ENCODE peak calls at places on chromosomes 6 and 20, in four cellular contexts. C, F, Q and R are unnamed samples.

GRCh38 chr6:10140121-10140520 is 274.8 kb downstream of the TFAP2A start:
- DNase-seq in C (no peak), F (no peak), Q (no peak), R (no peak)

GRCh38 chr6:17064975-17065374 is 36.9 kb upstream of the STMND1 start:
- DNase-seq in C (no peak), F (no peak), Q (no peak), R (no peak)

GRCh38 chr20:3716195-3716834 is 3.9 kb upstream of the SIGLEC1 start:
- DNase-seq in C (no peak), F (no peak), Q (no peak), R (peak; percentile 57)

GRCh38 chr6:6438286-6438685 is 117.8 kb upstream of the F13A1 start:
- DNase-seq in C (no peak), F (no peak), Q (no peak), R (no peak)

GRCh38 chr6:3081965-3082364 is 13.7 kb downstream of the RIPK1 start:
- DNase-seq in C (no peak), F (no peak), Q (no peak), R (no peak)

GRCh38 chr20:63942250-63943006 is 13.8 kb downstream of the UCKL1 start:
- DNase-seq in C (no peak), F (peak; percentile 67), Q (peak; percentile 50), R (peak; percentile 52)

GRCh38 chr6:89974776-89975175 is 80.5 kb downstream of the GJA10 start:
- DNase-seq in C (no peak), F (no peak), Q (no peak), R (no peak)

GRCh38 chr6:128519931-128520435 is 416 bp downstream of the PTPRK start:
- DNase-seq in C (peak; percentile 37), F (peak; percentile 19), Q (peak; percentile 38), R (peak; percentile 14)

GRCh38 chr6:13531956-13532355 is 42.4 kb upstream of the SIRT5 start:
- DNase-seq in C (no peak), F (no peak), Q (no peak), R (no peak)

GRCh38 chr6:131244942-131245341 is 109.7 kb downstream of the AKAP7 start:
- DNase-seq in C (no peak), F (no peak), Q (no peak), R (no peak)

GRCh38 chr6:11144393-11144829 is 32.9 kb upstream of the ERVFRD-1 start:
- DNase-seq in C (peak; percentile 82), F (peak; percentile 78), Q (peak; percentile 81), R (peak; percentile 83)

GRCh38 chr6:54700158-54700557 is 146.4 kb upstream of the FAM83B start:
- DNase-seq in C (no peak), F (no peak), Q (no peak), R (no peak)

GRCh38 chr6:98583506-98583905 is 250.9 kb upstream of the POU3F2 start:
- DNase-seq in C (no peak), F (no peak), Q (no peak), R (no peak)

GRCh38 chr20:12083269-12083668 is 165.6 kb downstream of the BTBD3 start:
- DNase-seq in C (no peak), F (no peak), Q (no peak), R (no peak)

GRCh38 chr20:11035211-11035610 is 361.4 kb upstream of the JAG1 start:
- DNase-seq in C (no peak), F (no peak), Q (no peak), R (no peak)

GRCh38 chr6:53496797-53497196 is 48.1 kb downstream of the GCLC start:
- DNase-seq in C (no peak), F (no peak), Q (no peak), R (no peak)

DNA sequence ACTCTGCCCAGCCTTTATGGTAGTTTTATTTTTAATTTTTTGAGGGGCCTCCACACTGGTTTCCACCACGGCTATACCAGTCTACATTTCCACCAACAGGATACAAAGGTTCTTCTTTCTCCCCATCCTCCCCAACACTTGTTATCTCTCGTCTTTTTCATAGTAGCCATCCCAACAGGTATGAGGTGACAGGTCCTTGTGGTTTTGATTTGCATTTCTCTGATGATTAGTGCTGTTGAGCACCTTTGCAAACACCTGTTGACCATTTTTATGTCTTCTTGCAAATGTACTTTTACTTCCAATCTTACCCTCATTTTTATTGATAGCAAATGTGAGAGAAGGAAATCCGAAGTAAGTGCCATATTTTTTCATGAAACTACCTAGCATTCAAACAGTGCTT is 195.4 kb upstream of the PREP start:
- DNase-seq in C (no peak), F (no peak), Q (no peak), R (no peak)
- TF ChIP-seq CTCF in C (no peak), F (no peak), Q (no peak), R (no peak)

DNA sequence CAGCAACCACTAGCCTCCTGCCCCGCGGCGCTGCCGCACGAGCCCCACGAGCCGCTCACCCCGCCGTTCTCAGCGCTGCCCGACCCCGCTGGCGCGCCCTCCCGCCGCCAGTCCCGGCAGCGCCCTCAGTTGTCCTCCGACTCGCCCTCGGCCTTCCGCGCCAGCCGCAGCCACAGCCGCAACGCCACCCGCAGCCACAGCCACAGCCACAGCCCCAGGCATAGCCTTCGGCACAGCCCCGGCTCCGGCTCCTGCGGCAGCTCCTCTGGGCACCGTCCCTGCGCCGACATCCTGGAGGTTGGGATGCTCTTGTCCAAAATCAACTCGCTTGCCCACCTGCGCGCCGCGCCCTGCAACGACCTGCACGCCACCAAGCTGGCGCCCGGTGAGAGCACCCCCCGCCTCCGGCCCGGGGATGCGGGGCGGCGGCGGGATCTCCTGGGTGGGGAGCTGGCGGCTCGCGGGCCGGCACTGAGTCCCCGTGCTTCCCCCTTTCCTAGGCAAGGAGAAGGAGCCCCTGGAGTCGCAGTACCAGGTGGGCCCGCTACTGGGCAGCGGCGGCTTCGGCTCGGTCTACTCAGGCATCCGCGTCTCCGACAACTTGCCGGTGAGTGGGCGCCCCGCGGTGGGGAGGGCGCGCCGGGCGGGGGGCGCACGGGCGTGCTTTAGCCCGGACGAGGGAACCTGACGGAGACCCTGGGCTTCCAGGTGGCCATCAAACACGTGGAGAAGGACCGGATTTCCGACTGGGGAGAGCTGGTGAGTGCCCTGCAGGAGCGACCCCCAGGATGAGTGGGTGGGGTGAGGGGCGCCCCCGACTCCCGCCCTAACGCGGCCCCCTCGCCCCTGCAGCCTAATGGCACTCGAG is 555 bp downstream of the PIM1 start:
- DNase-seq in C (peak; percentile 62), F (peak; percentile 55), Q (peak; percentile 59), R (peak; percentile 29)
- TF ChIP-seq CTCF in C (no peak), F (peak; percentile 31), Q (peak; percentile 48), R (peak; percentile 18)

DNA sequence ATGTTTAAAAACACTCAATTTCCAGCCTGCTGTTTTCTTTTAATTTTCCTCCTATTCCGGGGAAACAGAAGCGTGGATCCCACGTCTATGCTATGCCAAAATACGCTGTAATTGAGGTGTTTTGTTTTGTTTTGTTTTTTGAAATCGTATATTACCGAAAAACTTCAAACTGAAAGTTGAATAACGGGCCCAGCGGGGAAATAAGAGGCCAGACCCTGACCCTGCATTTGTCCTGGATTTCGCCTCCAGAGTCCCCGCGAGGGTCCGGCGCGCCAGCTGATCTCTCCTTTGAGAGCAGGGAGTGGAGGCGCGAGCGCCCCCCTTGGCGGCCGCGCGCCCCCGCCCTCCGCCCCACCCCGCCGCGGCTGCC is 335 bp upstream of the BMP2 start:
- DNase-seq in C (no peak), F (no peak), Q (no peak), R (no peak)
- TF ChIP-seq CTCF in C (no peak), F (no peak), Q (no peak), R (no peak)

DNA sequence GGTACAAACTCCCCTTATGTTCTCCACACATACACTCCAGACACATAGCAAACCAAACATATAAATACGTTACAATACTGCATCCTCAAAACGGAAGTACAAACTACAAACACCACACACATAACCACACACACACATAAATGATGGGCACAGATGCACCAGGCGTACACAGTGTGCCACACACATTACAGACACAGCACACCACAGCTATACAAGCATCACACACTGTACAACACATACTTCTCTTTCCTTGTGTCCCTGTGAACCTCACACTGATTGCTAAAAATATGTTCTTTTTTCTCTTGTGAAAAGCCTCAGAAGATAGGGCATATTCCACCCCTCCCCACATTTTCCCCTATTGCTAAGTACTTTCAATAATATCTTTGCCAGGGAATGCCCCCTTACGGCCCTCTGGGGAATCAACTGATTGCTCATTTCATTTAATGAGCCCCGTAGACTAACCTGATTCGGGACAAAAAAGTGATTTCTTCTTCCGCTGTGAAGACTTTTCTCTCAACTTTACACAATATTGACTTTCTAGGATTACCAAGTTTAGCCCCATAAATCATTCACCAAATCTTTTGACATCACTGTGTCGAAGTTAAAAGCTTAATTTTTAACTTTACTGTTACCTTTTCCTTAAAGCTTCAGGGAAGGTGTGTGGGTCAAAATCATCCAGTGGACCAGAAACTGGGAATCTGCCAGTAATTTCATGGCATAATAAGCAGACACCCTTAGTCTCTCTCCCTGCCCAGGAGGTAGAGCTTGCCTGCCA is at the start of gene SLC17A1:
- DNase-seq in C (no peak), F (no peak), Q (no peak), R (no peak)
- TF ChIP-seq CTCF in C (no peak), F (no peak), Q (no peak), R (no peak)

GRCh38 chr6:122715725-122716124 is 63.8 kb upstream of the FABP7 start:
- DNase-seq in C (no peak), F (no peak), Q (no peak), R (no peak)
- TF ChIP-seq CTCF in C (no peak), F (no peak), Q (no peak), R (no peak)

GRCh38 chr6:116779569-116780164 is 14.1 kb upstream of the FAM162B start:
- DNase-seq in C (no peak), F (no peak), Q (no peak), R (peak; percentile 31)
- TF ChIP-seq CTCF in C (peak; percentile 24), F (peak; percentile 48), Q (peak; percentile 30), R (peak; percentile 35)

GRCh38 chr6:62298745-62299392 is 12.8 kb upstream of the KHDRBS2 start:
- DNase-seq in C (no peak), F (peak; percentile 37), Q (no peak), R (peak; percentile 22)
- TF ChIP-seq CTCF in C (no peak), F (no peak), Q (no peak), R (no peak)

GRCh38 chr20:32674362-32674789 is 635 bp upstream of the C20orf203 start:
- DNase-seq in C (no peak), F (peak; percentile 79), Q (peak; percentile 60), R (peak; percentile 78)
- TF ChIP-seq CTCF in C (peak; percentile 60), F (peak; percentile 75), Q (peak; percentile 47), R (peak; percentile 73)